ENCODE peak calls at places on chromosomes 7 and 10, in six cellular contexts. R is AG10803, G is tibial artery, J is NB4, P is cardiac muscle cell, T is BJ. H is an unnamed sample.
A peak's percentile ranks its signal among the peaks of the same experiment; 100 is the strongest.

GRCh38 chr7:92694211-92694610 is 104.0 kb upstream of the FAM133B start:
- DNase-seq in R (no peak), G (no peak), J (no peak), P (no peak), T (no peak), H (no peak)

GRCh38 chr7:99881370-99881769 is 4.5 kb upstream of the OR2AE1 start:
- DNase-seq in R (no peak), G (no peak), J (no peak), P (no peak), T (no peak), H (no peak)

GRCh38 chr10:110985497-110986270 is 66.3 kb downstream of the SHOC2 start:
- DNase-seq in R (no peak), G (no peak), J (no peak), P (no peak), T (no peak), H (no peak)

GRCh38 chr10:126663328-126663727 is 7.2 kb downstream of the C10orf90 start:
- DNase-seq in R (peak; percentile 92), G (no peak), J (peak; percentile 76), P (no peak), T (no peak), H (peak; percentile 81)

GRCh38 chr7:47389923-47390630 is 191.8 kb downstream of the TNS3 start:
- DNase-seq in R (no peak), G (peak; percentile 31), J (no peak), P (no peak), T (no peak), H (no peak)

GRCh38 chr7:28183627-28184026 is 3.0 kb upstream of the JAZF1 start:
- DNase-seq in R (no peak), G (no peak), J (peak; percentile 44), P (no peak), T (no peak), H (peak; percentile 26)

GRCh38 chr10:34018811-34019210 is 684.3 kb upstream of the NRP1 start:
- DNase-seq in R (no peak), G (no peak), J (no peak), P (no peak), T (no peak), H (no peak)

GRCh38 chr10:132716691-132717490 is 69.1 kb downstream of the NKX6-2 start:
- DNase-seq in R (no peak), G (peak; percentile 56), J (peak; percentile 27), P (no peak), T (no peak), H (no peak)

GRCh38 chr10:4781955-4782354 is 44.1 kb upstream of the AKR1E2 start:
- DNase-seq in R (no peak), G (no peak), J (no peak), P (no peak), T (no peak), H (no peak)

GRCh38 chr7:130951303-130951975 is 217.4 kb upstream of the KLF14 start:
- DNase-seq in R (no peak), G (no peak), J (no peak), P (no peak), T (no peak), H (no peak)

GRCh38 chr7:32259917-32260596 is 189.8 kb upstream of the PDE1C start:
- DNase-seq in R (no peak), G (no peak), J (no peak), P (no peak), T (no peak), H (no peak)

GRCh38 chr7:30843741-30844482 is 67.7 kb upstream of the AQP1 start:
- DNase-seq in R (no peak), G (peak; percentile 64), J (peak; percentile 30), P (no peak), T (no peak), H (no peak)

GRCh38 chr10:112956631-112957350 is 6.7 kb downstream of the TCF7L2 start:
- DNase-seq in R (no peak), G (peak; percentile 19), J (no peak), P (no peak), T (no peak), H (no peak)

GRCh38 chr10:132865236-132865635 is 77.1 kb downstream of the CFAP46 start:
- DNase-seq in R (no peak), G (peak; percentile 41), J (no peak), P (no peak), T (no peak), H (no peak)

GRCh38 chr7:30936650-30937245 is 25.1 kb downstream of the AQP1 start:
- DNase-seq in R (no peak), G (no peak), J (no peak), P (no peak), T (no peak), H (no peak)

GRCh38 chr7:36215017-36215621 is 62.1 kb downstream of the EEPD1 start:
- DNase-seq in R (no peak), G (no peak), J (no peak), P (peak; percentile 59), T (no peak), H (no peak)

GRCh38 chr7:35329026-35329425 is 75.1 kb upstream of the TBX20 start:
- DNase-seq in R (no peak), G (no peak), J (no peak), P (no peak), T (no peak), H (no peak)

GRCh38 chr10:72292223-72292691 is 18.5 kb downstream of the DDIT4 start:
- DNase-seq in R (no peak), G (no peak), J (no peak), P (no peak), T (no peak), H (peak; percentile 96)

GRCh38 chr10:95832216-95833037 is 75.3 kb upstream of the CC2D2B start:
- DNase-seq in R (no peak), G (no peak), J (no peak), P (no peak), T (no peak), H (no peak)

GRCh38 chr7:43307522-43307921 is 195.1 kb downstream of the HECW1 start:
- DNase-seq in R (no peak), G (no peak), J (peak; percentile 19), P (no peak), T (no peak), H (no peak)

GRCh38 chr10:64546073-64546472 is 1024.9 kb downstream of the REEP3 start:
- DNase-seq in R (no peak), G (no peak), J (no peak), P (no peak), T (no peak), H (no peak)

GRCh38 chr7:17095951-17096350 is 202.5 kb upstream of the AHR start:
- DNase-seq in R (peak; percentile 44), G (no peak), J (no peak), P (no peak), T (no peak), H (no peak)

GRCh38 chr7:22782616-22783232 is 39.9 kb downstream of the TOMM7 start:
- DNase-seq in R (peak; percentile 48), G (peak; percentile 72), J (peak; percentile 73), P (peak; percentile 58), T (no peak), H (peak; percentile 71)

GRCh38 chr10:23505797-23506465 is 67.1 kb downstream of the OTUD1 start:
- DNase-seq in R (no peak), G (no peak), J (no peak), P (no peak), T (no peak), H (no peak)

GRCh38 chr10:43312612-43313011 is 45.7 kb upstream of the RASGEF1A start:
- DNase-seq in R (no peak), G (no peak), J (no peak), P (no peak), T (no peak), H (no peak)
- TF ChIP-seq CTCF in R (no peak), G (no peak), J (no peak), P (no peak), T (no peak), H (no peak)

DNA sequence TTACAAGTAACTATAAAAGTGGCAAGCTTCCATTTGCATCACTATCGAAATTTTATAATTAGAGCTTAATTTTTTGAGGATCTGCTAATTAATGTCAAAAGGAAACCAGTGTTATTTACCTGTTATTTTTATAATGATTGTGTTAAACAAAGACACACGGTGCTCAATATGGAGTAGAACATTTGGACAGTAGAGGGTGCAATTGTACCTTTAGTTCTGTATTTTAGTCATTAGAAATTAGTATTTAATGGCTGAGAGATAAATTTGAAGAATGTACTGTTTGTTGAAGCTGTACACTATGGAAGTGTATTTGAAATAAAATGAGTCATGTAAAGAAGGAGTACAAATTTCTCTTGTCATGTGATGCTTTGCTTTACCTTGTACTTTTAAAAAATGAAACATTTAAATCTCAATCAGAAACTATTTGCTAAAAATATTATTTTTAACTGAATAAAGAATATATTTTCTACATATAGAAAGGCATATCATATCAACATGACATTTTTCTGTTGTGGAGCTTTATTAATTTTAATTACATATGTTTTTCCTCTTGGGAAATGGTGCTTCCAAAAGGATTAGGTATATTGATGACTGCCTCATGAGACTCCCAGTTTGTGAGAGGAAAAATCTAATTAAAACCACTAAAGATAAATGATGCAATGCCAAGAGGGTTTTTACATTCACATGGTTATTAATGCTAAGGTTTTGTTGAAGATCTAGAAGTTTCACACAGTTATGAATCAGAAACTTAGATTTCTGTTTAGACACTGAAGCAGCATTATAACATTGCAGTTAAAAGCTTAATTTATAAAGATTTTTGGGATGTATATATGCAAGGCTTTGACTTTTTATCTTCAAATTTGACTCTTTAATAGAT is 10.4 kb upstream of the PRKG1 start:
- DNase-seq in R (peak; percentile 63), G (no peak), J (peak; percentile 19), P (peak; percentile 44), T (no peak), H (peak; percentile 30)
- TF ChIP-seq CTCF in R (peak; percentile 69), G (peak; percentile 50), J (peak; percentile 9), P (peak; percentile 60), T (peak; percentile 52), H (peak; percentile 54)

GRCh38 chr7:82017334-82017943 is 247.6 kb upstream of the HGF start:
- DNase-seq in R (peak; percentile 54), G (no peak), J (peak; percentile 54), P (peak; percentile 30), T (no peak), H (peak; percentile 28)
- TF ChIP-seq CTCF in R (peak; percentile 74), G (peak; percentile 40), J (peak; percentile 41), P (peak; percentile 52), T (peak; percentile 51), H (peak; percentile 28)

GRCh38 chr7:101625076-101625914 is 3.8 kb downstream of the MYL10 start:
- DNase-seq in R (no peak), G (no peak), J (no peak), P (peak; percentile 31), T (no peak), H (no peak)
- TF ChIP-seq CTCF in R (peak; percentile 16), G (no peak), J (peak; percentile 25), P (peak; percentile 15), T (peak; percentile 32), H (no peak)